ENCODE peak calls at places on chromosomes 5 and 9, in five cellular contexts. C is left ventricle myocardium inferior, Z is heart right ventricle, M is tibial nerve, V is upper lobe of right lung. Y is an unnamed sample.

GRCh38 chr5:75152861-75153260 is 83.8 kb downstream of the ANKRD31 start:
- DNase-seq in C (no peak), Z (no peak), M (no peak), V (no peak), Y (no peak)

GRCh38 chr5:127446626-127447025 is 70.8 kb upstream of the PRRC1 start:
- DNase-seq in C (no peak), Z (no peak), M (no peak), V (no peak), Y (no peak)

GRCh38 chr5:33659526-33660169 is 218.9 kb downstream of the TARS1 start:
- DNase-seq in C (no peak), Z (no peak), M (no peak), V (no peak), Y (no peak)

GRCh38 chr5:179114756-179115155 is 54.6 kb downstream of the ZNF354C start:
- DNase-seq in C (no peak), Z (no peak), M (no peak), V (peak), Y (no peak)

GRCh38 chr9:128232811-128233428 is 29.7 kb downstream of the DNM1 start:
- DNase-seq in C (no peak), Z (no peak), M (no peak), V (no peak), Y (no peak)

GRCh38 chr5:42879267-42879666 is 67.6 kb upstream of the SELENOP start:
- DNase-seq in C (no peak), Z (no peak), M (no peak), V (no peak), Y (no peak)

GRCh38 chr5:110251366-110251765 is 475.1 kb downstream of the TMEM232 start:
- DNase-seq in C (no peak), Z (no peak), M (no peak), V (no peak), Y (no peak)

GRCh38 chr9:136292591-136293448 is 11.1 kb downstream of the CCDC187 start:
- DNase-seq in C (no peak), Z (no peak), M (no peak), V (no peak), Y (no peak)

GRCh38 chr9:93324191-93324834 is 127.2 kb upstream of the FAM120A start:
- DNase-seq in C (no peak), Z (no peak), M (no peak), V (peak), Y (no peak)

GRCh38 chr5:169367861-169368260 is 66.9 kb upstream of the SLIT3 start:
- DNase-seq in C (no peak), Z (no peak), M (no peak), V (no peak), Y (no peak)

GRCh38 chr9:17942498-17942897 is 363.6 kb downstream of the SH3GL2 start:
- DNase-seq in C (no peak), Z (no peak), M (no peak), V (no peak), Y (no peak)

GRCh38 chr5:74389531-74390305 is 250.8 kb downstream of the ENC1 start:
- DNase-seq in C (no peak), Z (no peak), M (no peak), V (no peak), Y (no peak)

GRCh38 chr9:93597871-93598646 is 21.7 kb downstream of the PHF2 start:
- DNase-seq in C (no peak), Z (no peak), M (no peak), V (peak), Y (peak)

GRCh38 chr5:74865799-74866652 is at the start of gene FAM169A:
- DNase-seq in C (no peak), Z (peak), M (no peak), V (peak), Y (no peak)

GRCh38 chr5:172506921-172507320 is 52.6 kb upstream of the SH3PXD2B start:
- DNase-seq in C (no peak), Z (no peak), M (no peak), V (peak), Y (no peak)

GRCh38 chr5:157924931-157925729 is 66.2 kb upstream of the CLINT1 start:
- DNase-seq in C (no peak), Z (no peak), M (no peak), V (no peak), Y (no peak)

GRCh38 chr5:157924490-157924889 is 65.5 kb upstream of the CLINT1 start:
- DNase-seq in C (no peak), Z (no peak), M (no peak), V (no peak), Y (no peak)

GRCh38 chr5:157917909-157918809 is 59.2 kb upstream of the CLINT1 start:
- DNase-seq in C (peak), Z (peak), M (peak), V (peak), Y (peak)

GRCh38 chr5:157918811-157919742 is 60.1 kb upstream of the CLINT1 start:
- DNase-seq in C (no peak), Z (no peak), M (no peak), V (peak), Y (no peak)

DNA sequence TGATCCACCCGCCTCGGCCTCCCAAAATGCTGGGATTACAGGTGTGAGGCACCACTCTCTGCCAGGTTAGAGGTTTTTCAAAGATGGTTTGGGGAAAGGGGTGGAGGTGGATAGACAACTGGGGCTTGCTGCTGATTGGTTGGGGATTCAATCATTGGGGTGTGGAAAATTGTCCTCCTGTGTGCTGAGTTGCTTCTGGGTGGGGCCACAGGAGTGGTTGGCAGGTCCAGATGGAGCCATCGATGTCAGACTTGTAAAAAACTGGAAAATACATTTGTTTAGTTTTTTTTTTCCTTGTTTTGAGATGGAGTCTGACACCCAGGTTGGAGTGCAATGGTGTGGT is 61.9 kb upstream of the CLINT1 start:
- DNase-seq in C (no peak), Z (no peak), M (no peak), V (no peak), Y (no peak)
- H3K27ac ChIP-seq in C (no peak), Z (no peak), M (no peak), V (no peak), Y (no peak)

GRCh38 chr9:133726401-133727276 is 11.5 kb downstream of the SARDH start:
- DNase-seq in C (peak), Z (peak), M (peak), V (peak), Y (no peak)

GRCh38 chr9:133727876-133728441 is 10.2 kb downstream of the SARDH start:
- DNase-seq in C (no peak), Z (no peak), M (peak), V (peak), Y (peak)

GRCh38 chr9:133728856-133729645 is 9.1 kb downstream of the SARDH start:
- DNase-seq in C (no peak), Z (no peak), M (no peak), V (no peak), Y (peak)

GRCh38 chr9:133725886-133726285 is 12.3 kb downstream of the SARDH start:
- DNase-seq in C (no peak), Z (no peak), M (no peak), V (no peak), Y (no peak)

DNA sequence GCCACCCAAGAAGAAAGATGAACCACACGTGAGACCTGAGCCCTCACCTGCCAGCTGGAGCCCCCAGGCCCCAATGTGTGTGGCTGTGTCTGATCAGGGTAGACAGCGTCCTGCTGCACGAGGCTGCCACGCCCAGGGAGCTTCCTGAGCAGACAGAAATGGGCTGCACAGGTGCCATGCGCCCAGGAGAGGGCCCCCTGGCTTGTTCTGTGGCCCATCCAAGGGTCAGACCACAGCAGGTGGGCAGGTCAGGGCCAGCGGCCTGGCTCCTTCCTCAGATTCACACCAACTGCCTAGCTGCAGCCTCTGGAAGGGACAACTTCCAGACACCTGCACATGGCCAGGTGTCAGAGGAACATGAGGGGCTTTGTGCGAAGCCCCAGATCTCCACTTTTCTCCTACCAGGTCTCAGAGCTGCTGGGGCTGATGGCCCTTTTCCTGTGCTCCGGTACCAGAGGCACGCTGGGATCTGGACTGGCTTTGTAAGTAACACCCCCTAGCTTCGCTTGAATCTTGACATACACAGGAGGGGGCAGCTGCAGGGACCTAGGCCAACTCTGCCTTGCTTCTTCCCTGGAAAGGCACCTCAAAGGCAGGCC is 10.8 kb downstream of the SARDH start:
- DNase-seq in C (no peak), Z (no peak), M (no peak), V (peak), Y (no peak)
- TF ChIP-seq CTCF in C (no peak), Z (no peak), M (no peak), V (no peak), Y (no peak)

DNA sequence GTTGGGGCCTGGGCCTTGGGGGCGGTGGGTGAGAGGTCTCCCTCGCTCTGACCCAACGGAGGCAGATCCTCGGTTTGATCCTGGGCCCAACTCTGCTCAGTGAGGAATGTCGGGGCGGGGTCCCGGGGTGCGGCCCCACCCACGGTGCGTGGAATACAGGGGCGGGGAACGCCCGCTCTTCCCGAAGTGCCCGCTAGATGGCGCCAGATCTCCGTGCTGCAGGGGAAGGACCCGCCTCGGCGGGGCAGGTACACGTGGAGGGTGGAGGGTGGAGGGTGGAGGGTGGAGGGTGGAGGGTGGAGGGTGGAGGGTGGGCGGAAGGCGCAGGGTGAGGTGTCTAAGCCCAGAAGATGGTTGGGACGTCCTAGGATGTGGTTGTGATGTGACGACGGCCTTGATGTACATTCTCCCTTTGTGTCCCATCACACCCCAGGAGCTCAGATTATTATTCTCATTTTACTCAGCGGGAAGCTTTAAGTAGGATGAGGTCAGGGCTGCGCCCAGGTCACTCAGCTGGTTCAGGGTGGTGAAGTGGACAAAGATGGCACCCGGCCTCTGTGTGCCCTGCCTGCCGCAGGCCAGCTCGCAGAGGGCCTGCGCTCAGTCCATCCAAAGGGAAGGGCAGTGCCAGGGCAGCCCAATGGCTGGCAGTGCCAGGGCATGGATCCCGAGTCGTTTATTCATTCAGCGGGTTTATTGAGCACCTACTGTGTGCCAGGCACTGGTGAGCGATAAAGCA is 9.4 kb upstream of the RPS14 start:
- DNase-seq in C (peak), Z (peak), M (peak), V (peak), Y (peak)
- H3K27ac ChIP-seq in C (peak), Z (no peak), M (no peak), V (peak), Y (no peak)

DNA sequence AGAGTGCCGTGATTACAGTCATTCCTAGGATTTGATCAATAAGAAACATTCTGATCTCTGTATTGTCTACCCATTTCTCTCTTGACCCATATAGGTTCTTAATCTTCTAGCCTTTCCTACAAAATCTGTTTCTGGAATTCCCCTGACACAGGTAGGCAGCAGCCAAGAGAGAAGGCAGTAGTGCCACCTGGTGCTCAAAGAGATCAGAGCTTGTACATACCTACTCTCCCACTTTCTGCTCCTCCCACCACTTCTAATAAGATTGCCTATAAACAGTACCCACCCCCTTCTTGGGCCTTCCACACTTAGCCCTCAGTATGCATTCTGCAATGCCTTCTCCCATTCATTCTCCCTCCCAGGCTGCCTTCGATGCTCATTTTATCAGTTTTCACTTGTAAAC is 117.4 kb upstream of the RORB start:
- DNase-seq in C (no peak), Z (no peak), M (no peak), V (no peak), Y (no peak)
- TF ChIP-seq CTCF in C (peak), Z (peak), M (no peak), V (peak), Y (no peak)

GRCh38 chr5:139387611-139388197 is 2.0 kb downstream of the MZB1 start:
- DNase-seq in C (no peak), Z (no peak), M (no peak), V (peak), Y (no peak)
- H3K27ac ChIP-seq in C (peak), Z (peak), M (no peak), V (no peak), Y (no peak)

GRCh38 chr5:168307925-168308584 is 16.6 kb downstream of the WWC1 start:
- DNase-seq in C (no peak), Z (no peak), M (no peak), V (no peak), Y (no peak)

GRCh38 chr5:168312606-168313297 is 21.3 kb downstream of the WWC1 start:
- DNase-seq in C (no peak), Z (no peak), M (no peak), V (no peak), Y (no peak)

GRCh38 chr5:168313596-168314204 is 22.3 kb downstream of the WWC1 start:
- DNase-seq in C (no peak), Z (no peak), M (no peak), V (no peak), Y (no peak)

GRCh38 chr5:168308976-168309598 is 17.6 kb downstream of the WWC1 start:
- DNase-seq in C (no peak), Z (no peak), M (no peak), V (no peak), Y (no peak)

GRCh38 chr5:168311061-168311566 is 19.7 kb downstream of the WWC1 start:
- DNase-seq in C (no peak), Z (no peak), M (no peak), V (no peak), Y (no peak)
- TF ChIP-seq CTCF in C (no peak), Z (no peak), M (no peak), V (no peak), Y (no peak)

GRCh38 chr9:35736201-35736633 is 3.8 kb downstream of the CREB3 start:
- DNase-seq in C (peak), Z (no peak), M (peak), V (no peak), Y (no peak)
- H3K27ac ChIP-seq in C (peak), Z (peak), M (no peak), V (no peak), Y (peak)

Y was measured in ascending aorta.